ENCODE peak calls at places on chromosome 12, in five cellular contexts. Z is stimulated activated CD4-positive, alpha-beta T cell treated with anti-CD3 and anti-CD28 coated beads, Interleukin-1b, Interleukin-23, amount 100 ng/mL, for 24 hours; R is GM06990; F is H4; X is stimulated activated naive CD8-positive, alpha-beta T cell treated with anti-CD3 and anti-CD28 coated beads, Interleukin-15, amount 100 ng/mL, for 72 hours. G is an unnamed sample.

GRCh38 chr12:116773276-116773731 is 35.2 kb downstream of the RNFT2 start:
- DNase-seq in X (no peak), F (no peak), Z (no peak), R (no peak), G (no peak)

GRCh38 chr12:116366456-116366776 is 88.9 kb upstream of the MED13L start:
- DNase-seq in Z (no peak), F (peak; percentile 49), R (no peak), X (no peak), G (no peak)

GRCh38 chr12:91722072-91722471 is 423.6 kb downstream of the BTG1 start:
- DNase-seq in F (no peak), Z (no peak), R (no peak), X (peak; percentile 24), G (no peak)

GRCh38 chr12:30594509-30594908 is 101.2 kb downstream of the IPO8 start:
- DNase-seq in R (no peak), Z (no peak), X (no peak), F (no peak), G (no peak)

GRCh38 chr12:123839826-123840225 is 77.7 kb downstream of the DNAH10 start:
- DNase-seq in Z (no peak), X (no peak), F (no peak), R (no peak), G (no peak)

GRCh38 chr12:98808243-98808895 is 163.3 kb downstream of the APAF1 start:
- DNase-seq in X (no peak), R (no peak), Z (no peak), F (no peak), G (no peak)

GRCh38 chr12:67826148-67826547 is 163.1 kb upstream of the IFNG-AS1 start:
- DNase-seq in Z (no peak), R (no peak), F (no peak), X (no peak), G (no peak)

GRCh38 chr12:133129368-133130037 is 571 bp downstream of the ZNF891 start:
- DNase-seq in F (no peak), R (no peak), X (no peak), Z (peak; percentile 2), G (no peak)

GRCh38 chr12:122932207-122932606 is 34.1 kb downstream of the ABCB9 start:
- DNase-seq in F (no peak), Z (no peak), X (no peak), R (no peak), G (no peak)

GRCh38 chr12:96190403-96191170 is 3.6 kb upstream of the ELK3 start:
- DNase-seq in Z (no peak), X (no peak), F (no peak), R (no peak), G (no peak)

GRCh38 chr12:46110928-46111699 is 120.7 kb upstream of the SCAF11 start:
- DNase-seq in Z (no peak), X (no peak), F (peak; percentile 48), R (peak; percentile 24), G (no peak)

GRCh38 chr12:111446044-111446581 is 40.4 kb downstream of the SH2B3 start:
- DNase-seq in Z (no peak), X (no peak), R (no peak), F (peak; percentile 33), G (no peak)

GRCh38 chr12:109444263-109444662 is 32.8 kb downstream of the KCTD10 start:
- DNase-seq in R (no peak), Z (no peak), X (no peak), F (no peak), G (no peak)

GRCh38 chr12:22103418-22103817 is 57.4 kb downstream of the CMAS start:
- DNase-seq in X (no peak), R (no peak), F (no peak), Z (no peak), G (no peak)

GRCh38 chr12:93813972-93814821 is 137.0 kb downstream of the CRADD start:
- DNase-seq in Z (no peak), X (no peak), R (no peak), F (peak; percentile 84), G (no peak)

GRCh38 chr12:47868552-47869031 is 36.2 kb downstream of the VDR start:
- DNase-seq in Z (no peak), R (peak; percentile 53), F (no peak), X (no peak), G (no peak)

GRCh38 chr12:53299101-53299453 is 418 bp upstream of the MYG1 start:
- DNase-seq in Z (peak; percentile 17), X (peak; percentile 21), F (peak; percentile 39), R (no peak), G (no peak)

GRCh38 chr12:7933255-7933726 is 2.7 kb downstream of the SLC2A3 start:
- DNase-seq in Z (peak; percentile 76), X (peak; percentile 63), F (peak; percentile 98), R (peak; percentile 65), G (peak; percentile 54)

GRCh38 chr12:52730793-52731192 is 27.5 kb upstream of the KRT77 start:
- DNase-seq in Z (no peak), R (no peak), X (no peak), F (no peak), G (no peak)

GRCh38 chr12:42652048-42652447 is 62.5 kb upstream of the PRICKLE1 start:
- DNase-seq in X (no peak), Z (no peak), F (no peak), R (no peak), G (no peak)

GRCh38 chr12:79020106-79020505 is 155.5 kb downstream of the SYT1 start:
- DNase-seq in F (peak; percentile 23), R (no peak), Z (no peak), X (no peak), G (no peak)

GRCh38 chr12:56601503-56601902 is 28.6 kb downstream of the BAZ2A start:
- DNase-seq in Z (no peak), F (no peak), X (no peak), R (no peak), G (no peak)

GRCh38 chr12:73935817-73936216 is 601.8 kb upstream of the ATXN7L3B start:
- DNase-seq in Z (no peak), F (peak; percentile 31), X (no peak), R (no peak), G (no peak)

GRCh38 chr12:102521662-102522277 is 41.4 kb upstream of the IGF1 start:
- DNase-seq in F (no peak), R (no peak), X (no peak), Z (no peak), G (no peak)

GRCh38 chr12:19038210-19038609 is 91.3 kb upstream of the PLEKHA5 start:
- DNase-seq in R (no peak), Z (no peak), F (no peak), X (no peak), G (no peak)

GRCh38 chr12:87931764-87932163 is 97.4 kb downstream of the C12orf50 start:
- DNase-seq in R (no peak), Z (no peak), X (no peak), F (no peak), G (no peak)

GRCh38 chr12:114681149-114681849 is 2.7 kb downstream of the TBX3 start:
- DNase-seq in Z (no peak), F (peak; percentile 47), R (no peak), X (no peak), G (no peak)

G was measured in D721Med.